ENCODE peak calls at places on chromosomes 7 and 10, in nine cellular contexts. W, G, Z, R, Q, F, C, H and D are unnamed samples. For H3K4me1 and H3K9me3, the result is how much of the 10 kb centered on the place peaks cover.

GRCh38 chr10:60299961-60300883 is 89.5 kb downstream of the ANK3 start:
- DNase-seq in W (no peak), G (no peak), Z (no peak), R (no peak), Q (peak), F (no peak), C (peak), H (peak), D (peak)

GRCh38 chr10:95289921-95290421 is 832 bp downstream of the PDLIM1 start:
- DNase-seq in W (no peak), G (no peak), Z (no peak), R (no peak), Q (no peak), F (no peak), C (peak), H (no peak), D (peak)

GRCh38 chr10:35611750-35612149 is 6.6 kb downstream of the GJD4 start:
- DNase-seq in W (peak), G (no peak), Z (no peak), R (no peak), Q (no peak), F (no peak), C (no peak), H (no peak), D (peak)

GRCh38 chr7:90173127-90173844 is 19.0 kb downstream of the STEAP1 start:
- DNase-seq in W (peak), G (no peak), Z (no peak), R (no peak), Q (no peak), F (no peak), C (no peak), H (no peak), D (no peak)

GRCh38 chr7:82032899-82033298 is 263.1 kb upstream of the HGF start:
- DNase-seq in W (no peak), G (no peak), Z (no peak), R (no peak), Q (no peak), F (no peak), C (no peak), H (no peak), D (no peak)

GRCh38 chr7:87199700-87200450 is 19.7 kb downstream of the TMEM243 start:
- DNase-seq in W (no peak), G (no peak), Z (no peak), R (no peak), Q (no peak), F (no peak), C (no peak), H (no peak), D (no peak)

GRCh38 chr7:41005381-41005901 is 697.4 kb downstream of the INHBA start:
- DNase-seq in W (peak), G (no peak), Z (peak), R (no peak), Q (peak), F (no peak), C (no peak), H (peak), D (no peak)

GRCh38 chr7:132100981-132101380 is 475.3 kb downstream of the PLXNA4 start:
- DNase-seq in W (no peak), G (no peak), Z (no peak), R (no peak), Q (no peak), F (no peak), C (no peak), H (no peak), D (no peak)

GRCh38 chr7:147981072-147981813 is 609.3 kb upstream of the C7orf33 start:
- DNase-seq in W (no peak), G (no peak), Z (no peak), R (no peak), Q (no peak), F (no peak), C (no peak), H (no peak), D (no peak)

GRCh38 chr7:101678713-101679112 is 49.6 kb upstream of the MYL10 start:
- DNase-seq in W (no peak), G (no peak), Z (no peak), R (no peak), Q (peak), F (no peak), C (no peak), H (peak), D (peak)

GRCh38 chr7:114622189-114622588 is 207.6 kb downstream of the FOXP2 start:
- DNase-seq in W (no peak), G (no peak), Z (no peak), R (no peak), Q (no peak), F (no peak), C (no peak), H (no peak), D (peak)

GRCh38 chr10:100008708-100009282 is 952 bp downstream of the DNMBP start:
- DNase-seq in W (no peak), G (no peak), Z (no peak), R (no peak), Q (no peak), F (no peak), C (no peak), H (no peak), D (no peak)

GRCh38 chr10:1293636-1294440 is 237.7 kb downstream of the WDR37 start:
- DNase-seq in W (no peak), G (no peak), Z (no peak), R (no peak), Q (no peak), F (no peak), C (no peak), H (no peak), D (peak)
- H3K4me1 ChIP-seq in W (under half), G (under half), Z (under half), R (under half), Q (under half), F (under half), C (under half), H (under half), D (under half)

GRCh38 chr7:48140001-48140681 is 31.1 kb upstream of the ABCA13 start:
- DNase-seq in W (peak), G (no peak), Z (no peak), R (no peak), Q (no peak), F (no peak), C (peak), H (peak), D (no peak)

GRCh38 chr7:48139461-48139860 is 31.8 kb upstream of the ABCA13 start:
- DNase-seq in W (peak), G (no peak), Z (no peak), R (no peak), Q (no peak), F (no peak), C (peak), H (peak), D (peak)

GRCh38 chr7:48144291-48144768 is 26.9 kb upstream of the ABCA13 start:
- DNase-seq in W (peak), G (no peak), Z (no peak), R (no peak), Q (no peak), F (no peak), C (peak), H (no peak), D (no peak)

GRCh38 chr7:48147078-48147591 is 24.1 kb upstream of the ABCA13 start:
- DNase-seq in W (no peak), G (no peak), Z (no peak), R (no peak), Q (no peak), F (no peak), C (no peak), H (no peak), D (no peak)

DNA sequence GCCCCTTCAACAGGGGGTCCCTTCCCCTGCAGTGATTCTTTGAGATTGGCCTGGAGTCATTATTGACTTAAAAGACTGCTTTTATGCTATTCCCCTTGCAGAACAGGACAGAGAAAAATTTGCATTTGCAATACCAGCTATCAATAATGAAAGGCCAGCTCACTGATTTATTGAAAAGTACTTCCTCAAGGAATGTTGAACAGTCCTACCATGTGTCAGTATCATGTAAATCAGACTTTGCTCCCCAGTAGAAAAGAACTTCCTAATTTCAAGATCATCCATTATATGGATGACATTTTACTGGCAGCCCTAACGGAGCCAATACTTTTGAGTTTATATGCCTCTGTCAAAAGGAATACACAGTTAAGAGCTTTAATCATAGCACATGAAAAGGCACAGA is 29.7 kb upstream of the ABCA13 start:
- DNase-seq in W (no peak), G (no peak), Z (no peak), R (no peak), Q (no peak), F (no peak), C (no peak), H (no peak), D (no peak)
- H3K9me3 ChIP-seq in W (under half), G (under half), Z (under half), R (under half), Q (under half), F (under half), C (under half), H (under half), D (under half)

GRCh38 chr7:80981405-80981804 is 62.6 kb upstream of the SEMA3C start:
- DNase-seq in W (no peak), G (no peak), Z (no peak), R (no peak), Q (no peak), F (no peak), C (no peak), H (no peak), D (no peak)
- H3K4me1 ChIP-seq in W (under half), G (under half), Z (under half), R (under half), Q (under half), F (under half), C (under half), H (under half), D (under half)

DNA sequence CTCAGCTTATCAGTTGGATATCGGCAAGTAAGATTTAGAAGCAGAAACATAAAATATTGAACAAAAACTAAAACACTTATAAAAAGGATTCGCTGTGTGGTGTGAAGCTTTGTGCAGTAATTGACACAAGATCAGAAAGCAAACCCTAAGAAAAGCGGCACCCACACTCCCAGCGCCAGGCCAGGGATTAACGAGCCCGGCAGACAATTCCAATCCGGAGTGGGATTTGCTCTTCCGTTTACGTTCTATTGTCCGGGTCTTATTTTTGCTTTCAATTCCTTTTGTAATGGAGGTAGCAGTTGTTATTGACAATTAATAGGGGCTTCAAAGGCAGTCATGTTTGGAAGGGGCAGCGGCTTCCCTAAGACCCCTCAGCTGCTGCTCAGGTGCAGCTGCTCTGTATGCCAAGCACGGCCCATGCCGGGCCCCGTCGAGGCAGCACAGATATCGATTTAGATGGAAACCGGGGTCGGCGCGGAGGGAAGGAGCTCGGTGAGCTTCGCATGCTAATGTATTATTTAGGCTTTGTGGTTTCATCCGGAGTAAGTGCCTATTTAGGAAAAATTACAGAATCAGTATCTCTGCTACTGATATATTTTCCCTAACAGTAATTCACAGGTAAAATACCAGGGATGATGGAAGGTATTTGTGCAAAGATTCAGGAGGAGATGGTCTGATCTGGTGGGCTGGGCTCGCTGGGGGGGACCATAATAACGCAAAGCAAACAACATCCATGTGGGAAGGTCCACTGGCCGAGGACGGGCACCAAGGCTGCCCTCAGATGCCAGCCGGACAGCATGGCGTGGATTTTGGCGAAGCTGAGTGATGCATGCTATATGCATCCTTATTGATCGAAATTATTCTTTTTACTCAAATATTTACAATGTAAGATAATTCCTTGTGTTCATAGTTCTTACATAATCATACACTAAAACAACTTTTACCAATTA is 561.7 kb downstream of the PTPRN2 start:
- DNase-seq in W (no peak), G (no peak), Z (no peak), R (no peak), Q (no peak), F (peak), C (no peak), H (no peak), D (no peak)
- H3K9me3 ChIP-seq in W (under half), G (under half), Z (under half), R (under half), Q (under half), F (under half), C (under half), H (under half), D (under half)